ENCODE peak calls at places on chromosomes 7 and 10, in four cellular contexts. One of them, this sample, is unnamed.

GRCh38 chr10:526651-527312 is 162.7 kb downstream of the DIP2C start:
- DNase-seq in HEK293T: no peak
- DNase-seq in activated T-helper 1 cell treated with anti-CD3 and anti-CD28 coated beads, Interleukin-12 subunit alpha, Interleukin-12 subunit beta, Interleukin-2, Interleukin-4 antibody, amounts not matched to agents 30 ng/mL and 10 ng/mL and 1 ng/mL, durations not matched to agents 14 hours and 24 hours and 36 hours: no peak
- DNase-seq in amniotic stem cell: no peak
- DNase-seq in this sample: no peak

GRCh38 chr10:12194752-12195271 is 879 bp downstream of the NUDT5 start:
- DNase-seq in HEK293T: no peak
- DNase-seq in activated T-helper 1 cell treated with anti-CD3 and anti-CD28 coated beads, Interleukin-12 subunit alpha, Interleukin-12 subunit beta, Interleukin-2, Interleukin-4 antibody, amounts not matched to agents 30 ng/mL and 10 ng/mL and 1 ng/mL, durations not matched to agents 14 hours and 24 hours and 36 hours: peak; percentile 20
- DNase-seq in amniotic stem cell: no peak
- DNase-seq in this sample: no peak

GRCh38 chr7:155802906-155803417 is 9.3 kb downstream of the SHH start:
- DNase-seq in HEK293T: no peak
- DNase-seq in activated T-helper 1 cell treated with anti-CD3 and anti-CD28 coated beads, Interleukin-12 subunit alpha, Interleukin-12 subunit beta, Interleukin-2, Interleukin-4 antibody, amounts not matched to agents 30 ng/mL and 10 ng/mL and 1 ng/mL, durations not matched to agents 14 hours and 24 hours and 36 hours: no peak
- DNase-seq in amniotic stem cell: no peak
- DNase-seq in this sample: no peak

GRCh38 chr10:104580321-104580720 is 60.8 kb upstream of the SORCS3 start:
- DNase-seq in HEK293T: no peak
- DNase-seq in activated T-helper 1 cell treated with anti-CD3 and anti-CD28 coated beads, Interleukin-12 subunit alpha, Interleukin-12 subunit beta, Interleukin-2, Interleukin-4 antibody, amounts not matched to agents 30 ng/mL and 10 ng/mL and 1 ng/mL, durations not matched to agents 14 hours and 24 hours and 36 hours: no peak
- DNase-seq in amniotic stem cell: no peak
- DNase-seq in this sample: no peak

GRCh38 chr7:98165827-98166667 is 45.2 kb upstream of the BHLHA15 start:
- DNase-seq in HEK293T: peak; percentile 48
- DNase-seq in activated T-helper 1 cell treated with anti-CD3 and anti-CD28 coated beads, Interleukin-12 subunit alpha, Interleukin-12 subunit beta, Interleukin-2, Interleukin-4 antibody, amounts not matched to agents 30 ng/mL and 10 ng/mL and 1 ng/mL, durations not matched to agents 14 hours and 24 hours and 36 hours: peak; percentile 5
- DNase-seq in amniotic stem cell: no peak
- DNase-seq in this sample: no peak

GRCh38 chr7:24428676-24429075 is 144.6 kb upstream of the PALS2 start:
- DNase-seq in HEK293T: no peak
- DNase-seq in activated T-helper 1 cell treated with anti-CD3 and anti-CD28 coated beads, Interleukin-12 subunit alpha, Interleukin-12 subunit beta, Interleukin-2, Interleukin-4 antibody, amounts not matched to agents 30 ng/mL and 10 ng/mL and 1 ng/mL, durations not matched to agents 14 hours and 24 hours and 36 hours: no peak
- DNase-seq in amniotic stem cell: no peak
- DNase-seq in this sample: no peak

GRCh38 chr7:150948791-150949251 is 29.3 kb downstream of the KCNH2 start:
- DNase-seq in HEK293T: no peak
- DNase-seq in activated T-helper 1 cell treated with anti-CD3 and anti-CD28 coated beads, Interleukin-12 subunit alpha, Interleukin-12 subunit beta, Interleukin-2, Interleukin-4 antibody, amounts not matched to agents 30 ng/mL and 10 ng/mL and 1 ng/mL, durations not matched to agents 14 hours and 24 hours and 36 hours: no peak
- DNase-seq in amniotic stem cell: no peak
- DNase-seq in this sample: no peak

GRCh38 chr7:150388709-150389531 is 9.8 kb downstream of the ZNF775 start:
- DNase-seq in HEK293T: no peak
- DNase-seq in activated T-helper 1 cell treated with anti-CD3 and anti-CD28 coated beads, Interleukin-12 subunit alpha, Interleukin-12 subunit beta, Interleukin-2, Interleukin-4 antibody, amounts not matched to agents 30 ng/mL and 10 ng/mL and 1 ng/mL, durations not matched to agents 14 hours and 24 hours and 36 hours: no peak
- DNase-seq in amniotic stem cell: no peak
- DNase-seq in this sample: no peak

GRCh38 chr10:43045246-43045621 is 31.6 kb upstream of the RET start:
- DNase-seq in HEK293T: no peak
- DNase-seq in activated T-helper 1 cell treated with anti-CD3 and anti-CD28 coated beads, Interleukin-12 subunit alpha, Interleukin-12 subunit beta, Interleukin-2, Interleukin-4 antibody, amounts not matched to agents 30 ng/mL and 10 ng/mL and 1 ng/mL, durations not matched to agents 14 hours and 24 hours and 36 hours: no peak
- DNase-seq in amniotic stem cell: no peak
- DNase-seq in this sample: no peak

GRCh38 chr7:64640504-64640903 is 25.4 kb upstream of the ZNF107 start:
- DNase-seq in HEK293T: no peak
- DNase-seq in activated T-helper 1 cell treated with anti-CD3 and anti-CD28 coated beads, Interleukin-12 subunit alpha, Interleukin-12 subunit beta, Interleukin-2, Interleukin-4 antibody, amounts not matched to agents 30 ng/mL and 10 ng/mL and 1 ng/mL, durations not matched to agents 14 hours and 24 hours and 36 hours: no peak
- DNase-seq in amniotic stem cell: no peak
- DNase-seq in this sample: no peak

GRCh38 chr10:112951349-112952281 is 1.6 kb downstream of the TCF7L2 start:
- DNase-seq in HEK293T: peak; percentile 30
- DNase-seq in activated T-helper 1 cell treated with anti-CD3 and anti-CD28 coated beads, Interleukin-12 subunit alpha, Interleukin-12 subunit beta, Interleukin-2, Interleukin-4 antibody, amounts not matched to agents 30 ng/mL and 10 ng/mL and 1 ng/mL, durations not matched to agents 14 hours and 24 hours and 36 hours: peak; percentile 3
- DNase-seq in amniotic stem cell: no peak
- DNase-seq in this sample: no peak

GRCh38 chr7:35647171-35647574 is 47.8 kb downstream of the HERPUD2 start:
- DNase-seq in HEK293T: peak; percentile 18
- DNase-seq in activated T-helper 1 cell treated with anti-CD3 and anti-CD28 coated beads, Interleukin-12 subunit alpha, Interleukin-12 subunit beta, Interleukin-2, Interleukin-4 antibody, amounts not matched to agents 30 ng/mL and 10 ng/mL and 1 ng/mL, durations not matched to agents 14 hours and 24 hours and 36 hours: no peak
- DNase-seq in amniotic stem cell: no peak
- DNase-seq in this sample: no peak

GRCh38 chr10:60817135-60817805 is 39.0 kb downstream of the CDK1 start:
- DNase-seq in HEK293T: no peak
- DNase-seq in activated T-helper 1 cell treated with anti-CD3 and anti-CD28 coated beads, Interleukin-12 subunit alpha, Interleukin-12 subunit beta, Interleukin-2, Interleukin-4 antibody, amounts not matched to agents 30 ng/mL and 10 ng/mL and 1 ng/mL, durations not matched to agents 14 hours and 24 hours and 36 hours: no peak
- DNase-seq in amniotic stem cell: no peak
- DNase-seq in this sample: no peak

GRCh38 chr7:2041496-2042367 is 191.0 kb downstream of the MAD1L1 start:
- DNase-seq in HEK293T: no peak
- DNase-seq in activated T-helper 1 cell treated with anti-CD3 and anti-CD28 coated beads, Interleukin-12 subunit alpha, Interleukin-12 subunit beta, Interleukin-2, Interleukin-4 antibody, amounts not matched to agents 30 ng/mL and 10 ng/mL and 1 ng/mL, durations not matched to agents 14 hours and 24 hours and 36 hours: no peak
- DNase-seq in amniotic stem cell: no peak
- DNase-seq in this sample: no peak

GRCh38 chr7:35792472-35793224 is 8.2 kb upstream of the SEPTIN7 start:
- DNase-seq in HEK293T: no peak
- DNase-seq in activated T-helper 1 cell treated with anti-CD3 and anti-CD28 coated beads, Interleukin-12 subunit alpha, Interleukin-12 subunit beta, Interleukin-2, Interleukin-4 antibody, amounts not matched to agents 30 ng/mL and 10 ng/mL and 1 ng/mL, durations not matched to agents 14 hours and 24 hours and 36 hours: no peak
- DNase-seq in amniotic stem cell: no peak
- DNase-seq in this sample: no peak

GRCh38 chr10:125093199-125093841 is 67.0 kb downstream of the CTBP2 start:
- DNase-seq in HEK293T: no peak
- DNase-seq in activated T-helper 1 cell treated with anti-CD3 and anti-CD28 coated beads, Interleukin-12 subunit alpha, Interleukin-12 subunit beta, Interleukin-2, Interleukin-4 antibody, amounts not matched to agents 30 ng/mL and 10 ng/mL and 1 ng/mL, durations not matched to agents 14 hours and 24 hours and 36 hours: no peak
- DNase-seq in amniotic stem cell: no peak
- DNase-seq in this sample: no peak

GRCh38 chr10:57979466-57979865 is 288.2 kb downstream of the IPMK start:
- DNase-seq in HEK293T: no peak
- DNase-seq in activated T-helper 1 cell treated with anti-CD3 and anti-CD28 coated beads, Interleukin-12 subunit alpha, Interleukin-12 subunit beta, Interleukin-2, Interleukin-4 antibody, amounts not matched to agents 30 ng/mL and 10 ng/mL and 1 ng/mL, durations not matched to agents 14 hours and 24 hours and 36 hours: no peak
- DNase-seq in amniotic stem cell: no peak
- DNase-seq in this sample: no peak

GRCh38 chr7:106166651-106167342 is 54.7 kb upstream of the SYPL1 start:
- DNase-seq in HEK293T: peak; percentile 67
- DNase-seq in activated T-helper 1 cell treated with anti-CD3 and anti-CD28 coated beads, Interleukin-12 subunit alpha, Interleukin-12 subunit beta, Interleukin-2, Interleukin-4 antibody, amounts not matched to agents 30 ng/mL and 10 ng/mL and 1 ng/mL, durations not matched to agents 14 hours and 24 hours and 36 hours: no peak
- DNase-seq in amniotic stem cell: peak; percentile 53
- DNase-seq in this sample: no peak

GRCh38 chr10:119706521-119707278 is 19.1 kb upstream of the INPP5F start:
- DNase-seq in HEK293T: no peak
- DNase-seq in activated T-helper 1 cell treated with anti-CD3 and anti-CD28 coated beads, Interleukin-12 subunit alpha, Interleukin-12 subunit beta, Interleukin-2, Interleukin-4 antibody, amounts not matched to agents 30 ng/mL and 10 ng/mL and 1 ng/mL, durations not matched to agents 14 hours and 24 hours and 36 hours: no peak
- DNase-seq in amniotic stem cell: no peak
- DNase-seq in this sample: no peak

GRCh38 chr10:132735923-132736391 is 50.0 kb downstream of the NKX6-2 start:
- DNase-seq in HEK293T: no peak
- DNase-seq in activated T-helper 1 cell treated with anti-CD3 and anti-CD28 coated beads, Interleukin-12 subunit alpha, Interleukin-12 subunit beta, Interleukin-2, Interleukin-4 antibody, amounts not matched to agents 30 ng/mL and 10 ng/mL and 1 ng/mL, durations not matched to agents 14 hours and 24 hours and 36 hours: no peak
- DNase-seq in amniotic stem cell: no peak
- DNase-seq in this sample: no peak

GRCh38 chr10:100621360-100622205 is 85.8 kb downstream of the HIF1AN start:
- DNase-seq in HEK293T: no peak
- DNase-seq in activated T-helper 1 cell treated with anti-CD3 and anti-CD28 coated beads, Interleukin-12 subunit alpha, Interleukin-12 subunit beta, Interleukin-2, Interleukin-4 antibody, amounts not matched to agents 30 ng/mL and 10 ng/mL and 1 ng/mL, durations not matched to agents 14 hours and 24 hours and 36 hours: no peak
- DNase-seq in amniotic stem cell: no peak
- DNase-seq in this sample: no peak

GRCh38 chr10:20473361-20473760 is 423.8 kb downstream of the NEBL start:
- DNase-seq in HEK293T: no peak
- DNase-seq in activated T-helper 1 cell treated with anti-CD3 and anti-CD28 coated beads, Interleukin-12 subunit alpha, Interleukin-12 subunit beta, Interleukin-2, Interleukin-4 antibody, amounts not matched to agents 30 ng/mL and 10 ng/mL and 1 ng/mL, durations not matched to agents 14 hours and 24 hours and 36 hours: no peak
- DNase-seq in amniotic stem cell: no peak
- DNase-seq in this sample: no peak

GRCh38 chr10:109922353-109922975 is 847 bp downstream of the XPNPEP1 start:
- DNase-seq in HEK293T: no peak
- DNase-seq in activated T-helper 1 cell treated with anti-CD3 and anti-CD28 coated beads, Interleukin-12 subunit alpha, Interleukin-12 subunit beta, Interleukin-2, Interleukin-4 antibody, amounts not matched to agents 30 ng/mL and 10 ng/mL and 1 ng/mL, durations not matched to agents 14 hours and 24 hours and 36 hours: no peak
- DNase-seq in amniotic stem cell: no peak
- DNase-seq in this sample: no peak

GRCh38 chr7:47724335-47724982 is 142.5 kb upstream of the TNS3 start:
- DNase-seq in HEK293T: peak; percentile 22
- DNase-seq in activated T-helper 1 cell treated with anti-CD3 and anti-CD28 coated beads, Interleukin-12 subunit alpha, Interleukin-12 subunit beta, Interleukin-2, Interleukin-4 antibody, amounts not matched to agents 30 ng/mL and 10 ng/mL and 1 ng/mL, durations not matched to agents 14 hours and 24 hours and 36 hours: no peak
- DNase-seq in amniotic stem cell: peak; percentile 27
- DNase-seq in this sample: no peak

GRCh38 chr7:75951506-75951905 is 36.6 kb downstream of the POR start:
- DNase-seq in HEK293T: no peak
- DNase-seq in activated T-helper 1 cell treated with anti-CD3 and anti-CD28 coated beads, Interleukin-12 subunit alpha, Interleukin-12 subunit beta, Interleukin-2, Interleukin-4 antibody, amounts not matched to agents 30 ng/mL and 10 ng/mL and 1 ng/mL, durations not matched to agents 14 hours and 24 hours and 36 hours: no peak
- DNase-seq in amniotic stem cell: no peak
- DNase-seq in this sample: peak; percentile 62

GRCh38 chr7:68384581-68384980 is 1213.7 kb upstream of the AUTS2 start:
- DNase-seq in HEK293T: no peak
- DNase-seq in activated T-helper 1 cell treated with anti-CD3 and anti-CD28 coated beads, Interleukin-12 subunit alpha, Interleukin-12 subunit beta, Interleukin-2, Interleukin-4 antibody, amounts not matched to agents 30 ng/mL and 10 ng/mL and 1 ng/mL, durations not matched to agents 14 hours and 24 hours and 36 hours: no peak
- DNase-seq in amniotic stem cell: no peak
- DNase-seq in this sample: no peak

GRCh38 chr7:45252857-45253256 is 95.3 kb downstream of the RAMP3 start:
- DNase-seq in HEK293T: no peak
- DNase-seq in activated T-helper 1 cell treated with anti-CD3 and anti-CD28 coated beads, Interleukin-12 subunit alpha, Interleukin-12 subunit beta, Interleukin-2, Interleukin-4 antibody, amounts not matched to agents 30 ng/mL and 10 ng/mL and 1 ng/mL, durations not matched to agents 14 hours and 24 hours and 36 hours: no peak
- DNase-seq in amniotic stem cell: no peak
- DNase-seq in this sample: no peak

GRCh38 chr10:49631975-49632374 is 18.1 kb downstream of the CHAT start:
- DNase-seq in HEK293T: no peak
- DNase-seq in activated T-helper 1 cell treated with anti-CD3 and anti-CD28 coated beads, Interleukin-12 subunit alpha, Interleukin-12 subunit beta, Interleukin-2, Interleukin-4 antibody, amounts not matched to agents 30 ng/mL and 10 ng/mL and 1 ng/mL, durations not matched to agents 14 hours and 24 hours and 36 hours: no peak
- DNase-seq in amniotic stem cell: no peak
- DNase-seq in this sample: no peak

GRCh38 chr10:13629116-13629515 is 42.4 kb downstream of the PRPF18 start:
- DNase-seq in HEK293T: no peak
- DNase-seq in activated T-helper 1 cell treated with anti-CD3 and anti-CD28 coated beads, Interleukin-12 subunit alpha, Interleukin-12 subunit beta, Interleukin-2, Interleukin-4 antibody, amounts not matched to agents 30 ng/mL and 10 ng/mL and 1 ng/mL, durations not matched to agents 14 hours and 24 hours and 36 hours: no peak
- DNase-seq in amniotic stem cell: no peak
- DNase-seq in this sample: no peak

GRCh38 chr7:48402721-48403120 is 231.5 kb downstream of the ABCA13 start:
- DNase-seq in HEK293T: no peak
- DNase-seq in activated T-helper 1 cell treated with anti-CD3 and anti-CD28 coated beads, Interleukin-12 subunit alpha, Interleukin-12 subunit beta, Interleukin-2, Interleukin-4 antibody, amounts not matched to agents 30 ng/mL and 10 ng/mL and 1 ng/mL, durations not matched to agents 14 hours and 24 hours and 36 hours: no peak
- DNase-seq in amniotic stem cell: no peak
- DNase-seq in this sample: no peak

GRCh38 chr10:4344544-4344994 is 481.4 kb upstream of the AKR1E2 start:
- DNase-seq in HEK293T: no peak
- DNase-seq in activated T-helper 1 cell treated with anti-CD3 and anti-CD28 coated beads, Interleukin-12 subunit alpha, Interleukin-12 subunit beta, Interleukin-2, Interleukin-4 antibody, amounts not matched to agents 30 ng/mL and 10 ng/mL and 1 ng/mL, durations not matched to agents 14 hours and 24 hours and 36 hours: no peak
- DNase-seq in amniotic stem cell: peak; percentile 99
- DNase-seq in this sample: peak; percentile 90

GRCh38 chr7:112869111-112869774 is 79.0 kb upstream of the TMEM168 start:
- DNase-seq in HEK293T: peak; percentile 74
- DNase-seq in activated T-helper 1 cell treated with anti-CD3 and anti-CD28 coated beads, Interleukin-12 subunit alpha, Interleukin-12 subunit beta, Interleukin-2, Interleukin-4 antibody, amounts not matched to agents 30 ng/mL and 10 ng/mL and 1 ng/mL, durations not matched to agents 14 hours and 24 hours and 36 hours: peak; percentile 27
- DNase-seq in amniotic stem cell: no peak
- DNase-seq in this sample: no peak

GRCh38 chr10:132056663-132057062 is 9.1 kb upstream of the JAKMIP3 start:
- DNase-seq in HEK293T: no peak
- DNase-seq in activated T-helper 1 cell treated with anti-CD3 and anti-CD28 coated beads, Interleukin-12 subunit alpha, Interleukin-12 subunit beta, Interleukin-2, Interleukin-4 antibody, amounts not matched to agents 30 ng/mL and 10 ng/mL and 1 ng/mL, durations not matched to agents 14 hours and 24 hours and 36 hours: no peak
- DNase-seq in amniotic stem cell: no peak
- DNase-seq in this sample: no peak

GRCh38 chr7:22549667-22550513 is 49.9 kb upstream of the STEAP1B start:
- DNase-seq in HEK293T: no peak
- DNase-seq in activated T-helper 1 cell treated with anti-CD3 and anti-CD28 coated beads, Interleukin-12 subunit alpha, Interleukin-12 subunit beta, Interleukin-2, Interleukin-4 antibody, amounts not matched to agents 30 ng/mL and 10 ng/mL and 1 ng/mL, durations not matched to agents 14 hours and 24 hours and 36 hours: no peak
- DNase-seq in amniotic stem cell: no peak
- DNase-seq in this sample: no peak